ENCODE peak calls at places on chromosomes 12 and 14, in eight cellular contexts. V is H9; S is mesenchymal stem cell; T is stomach; U is ovary; H is CD8-positive, alpha-beta memory T cell; I is A549; E is tibial artery. D is an unnamed sample.

GRCh38 chr12:63968685-63969084 is 124.2 kb downstream of the SRGAP1 start:
- DNase-seq in V (no peak), S (no peak), T (no peak), U (no peak), H (no peak), I (no peak), E (no peak), D (no peak)

GRCh38 chr12:67193705-67194104 is 75.5 kb upstream of the CAND1 start:
- DNase-seq in V (peak; percentile 51), S (peak; percentile 40), T (no peak), U (no peak), H (peak; percentile 3), I (no peak), E (no peak), D (no peak)

GRCh38 chr12:51823875-51824565 is 24.5 kb downstream of the FIGNL2 start:
- DNase-seq in V (peak; percentile 72), S (peak; percentile 62), T (peak; percentile 51), U (no peak), H (no peak), I (peak; percentile 70), E (no peak), D (peak; percentile 57)

GRCh38 chr12:3770891-3771290 is 18.0 kb upstream of the CRACR2A start:
- DNase-seq in V (no peak), S (peak; percentile 12), T (no peak), U (no peak), H (no peak), I (no peak), E (no peak), D (no peak)

GRCh38 chr12:26817183-26817591 is 15.8 kb downstream of the ITPR2 start:
- DNase-seq in V (no peak), S (no peak), T (no peak), U (no peak), H (no peak), I (no peak), E (no peak), D (no peak)

GRCh38 chr14:61337893-61338292 is 16.5 kb downstream of the PRKCH start:
- DNase-seq in V (no peak), S (no peak), T (peak; percentile 29), U (no peak), H (peak; percentile 88), I (no peak), E (no peak), D (no peak)

GRCh38 chr12:118188690-118189371 is 52.9 kb downstream of the PEBP1 start:
- DNase-seq in V (no peak), S (peak; percentile 4), T (no peak), U (peak; percentile 72), H (no peak), I (no peak), E (no peak), D (peak; percentile 30)

GRCh38 chr14:69093551-69094421 is 59.1 kb downstream of the DCAF5 start:
- DNase-seq in V (no peak), S (peak; percentile 59), T (peak; percentile 42), U (no peak), H (no peak), I (no peak), E (no peak), D (no peak)

DNA sequence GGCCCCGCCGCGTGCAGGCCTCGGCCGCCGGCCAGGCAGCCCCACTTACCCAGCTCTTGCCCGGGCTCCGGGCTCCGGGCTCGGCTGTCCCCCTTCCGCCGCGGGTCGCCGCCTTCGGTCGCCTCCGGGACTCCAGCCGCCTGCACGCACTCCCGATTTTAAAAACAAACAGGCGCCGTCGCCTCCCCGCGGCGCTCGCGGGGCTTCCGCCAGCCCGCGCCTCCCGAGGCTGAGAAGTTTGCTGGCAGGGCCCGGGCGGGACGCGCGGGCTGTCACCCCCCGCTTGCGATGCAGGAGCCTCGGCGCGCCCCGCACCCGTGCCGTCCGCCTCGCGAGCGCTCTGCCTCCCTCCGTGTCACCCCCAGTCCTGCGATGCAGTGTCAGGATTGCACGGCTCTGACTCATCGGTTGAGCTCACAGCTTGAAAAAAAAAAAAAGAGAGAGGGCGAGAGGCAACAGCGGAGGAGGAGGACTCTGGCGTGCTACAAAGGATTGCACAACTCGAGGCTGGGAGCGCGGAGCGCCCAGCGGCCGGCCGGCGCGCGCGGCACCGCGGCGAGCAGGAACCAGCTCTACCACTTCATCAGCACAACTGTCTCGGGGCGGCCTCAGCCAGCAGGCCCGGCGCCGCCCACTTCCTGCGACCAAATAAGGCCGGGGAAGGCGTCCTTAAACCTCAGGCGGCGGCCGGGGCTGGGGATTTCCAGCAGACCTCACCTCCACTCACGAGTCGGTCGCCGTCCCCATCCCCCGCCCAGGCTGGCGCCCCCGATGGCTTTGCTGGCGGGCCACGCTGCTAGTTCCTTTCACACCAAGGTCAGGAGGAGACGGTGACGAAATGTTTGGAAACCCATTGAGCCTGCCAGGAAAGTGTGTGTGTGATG is 45.8 kb upstream of the PNMA1 start:
- DNase-seq in V (peak; percentile 97), S (peak; percentile 99), T (peak; percentile 98), U (peak; percentile 95), H (peak; percentile 97), I (peak; percentile 95), E (peak; percentile 99), D (peak; percentile 98)
- H3K4me1 ChIP-seq in V (peaks cover 3% of the 10 kb centered on the region), S (peaks cover 55% of the 10 kb centered on the region), T (peaks cover 88% of the 10 kb centered on the region), U (peaks cover 44% of the 10 kb centered on the region), H (peaks cover 78% of the 10 kb centered on the region), I (peaks cover 82% of the 10 kb centered on the region), E (peaks cover 87% of the 10 kb centered on the region), D (peaks cover 64% of the 10 kb centered on the region)

DNA sequence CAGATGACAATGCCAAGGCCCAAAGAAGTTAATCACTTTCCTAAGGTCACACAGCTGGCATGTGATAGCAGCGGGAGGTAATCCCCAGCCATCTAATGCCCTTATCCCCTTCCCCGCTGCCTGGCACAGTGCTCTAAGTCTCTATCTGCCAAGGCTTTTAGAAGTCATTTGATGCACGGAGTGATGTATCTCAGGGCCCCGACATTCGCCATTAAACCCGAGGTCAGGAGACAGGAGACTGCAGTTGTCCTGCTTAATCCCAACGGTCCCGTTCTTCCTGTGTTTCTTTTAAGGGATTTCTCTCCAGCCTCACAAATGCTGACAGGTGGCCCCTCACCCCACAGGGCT is 171.2 kb downstream of the CHST11 start:
- DNase-seq in V (no peak), S (no peak), T (no peak), U (no peak), H (no peak), I (no peak), E (no peak), D (no peak)
- H3K4me1 ChIP-seq in V (no peaks in the 10 kb centered on the region), S (no peaks in the 10 kb centered on the region), T (peaks cover 7% of the 10 kb centered on the region), U (no peaks in the 10 kb centered on the region), H (no peaks in the 10 kb centered on the region), I (peaks cover 3% of the 10 kb centered on the region), E (peaks cover 19% of the 10 kb centered on the region), D (no peaks in the 10 kb centered on the region)

DNA sequence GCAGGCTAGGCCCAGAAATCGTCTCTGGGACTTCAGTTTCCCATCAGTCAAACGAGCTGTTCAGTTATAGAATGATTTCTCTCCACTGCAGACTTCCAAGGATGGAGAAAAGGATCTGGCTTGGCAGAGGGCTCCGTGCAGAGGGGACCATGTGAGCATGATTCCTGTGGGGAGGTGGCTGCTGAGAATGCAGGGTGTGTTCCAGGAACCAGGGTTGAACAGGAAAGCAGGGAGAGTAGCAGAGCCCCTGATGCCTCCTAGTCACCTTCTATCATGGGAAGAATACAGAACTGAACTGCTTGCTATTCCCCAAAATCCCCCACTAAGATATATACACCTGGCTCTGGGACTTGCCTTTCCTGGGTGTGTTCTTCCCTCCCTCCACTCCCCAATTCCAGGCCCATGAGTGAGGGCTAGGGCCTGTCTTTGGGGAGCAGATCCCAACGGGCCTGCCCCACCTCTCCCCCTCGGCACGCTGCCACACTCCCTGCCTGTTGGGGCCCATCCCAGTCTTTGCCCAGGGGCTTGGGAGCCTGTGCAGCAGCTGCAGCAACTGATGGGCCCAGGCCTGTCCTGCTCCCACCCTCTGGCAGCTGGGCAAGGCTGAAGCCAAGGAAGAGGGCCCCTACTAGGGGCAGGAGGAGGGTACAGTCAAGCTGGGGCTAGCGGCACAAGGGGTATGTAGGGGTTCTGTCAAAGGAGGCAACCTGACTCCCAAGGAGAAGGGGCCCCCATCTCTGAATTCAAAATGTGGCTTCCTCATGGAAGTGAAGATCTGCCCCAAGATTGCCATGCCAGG is 3.3 kb downstream of the AJUBA start:
- DNase-seq in V (no peak), S (no peak), T (no peak), U (peak; percentile 22), H (no peak), I (no peak), E (no peak), D (peak; percentile 34)
- H3K4me1 ChIP-seq in V (peaks cover 20% of the 10 kb centered on the region), S (peaks cover 32% of the 10 kb centered on the region), T (peaks cover 71% of the 10 kb centered on the region), U (peaks cover 12% of the 10 kb centered on the region), H (peaks cover 18% of the 10 kb centered on the region), I (peaks cover 62% of the 10 kb centered on the region), E (peaks cover 62% of the 10 kb centered on the region), D (peaks cover 27% of the 10 kb centered on the region)

DNA sequence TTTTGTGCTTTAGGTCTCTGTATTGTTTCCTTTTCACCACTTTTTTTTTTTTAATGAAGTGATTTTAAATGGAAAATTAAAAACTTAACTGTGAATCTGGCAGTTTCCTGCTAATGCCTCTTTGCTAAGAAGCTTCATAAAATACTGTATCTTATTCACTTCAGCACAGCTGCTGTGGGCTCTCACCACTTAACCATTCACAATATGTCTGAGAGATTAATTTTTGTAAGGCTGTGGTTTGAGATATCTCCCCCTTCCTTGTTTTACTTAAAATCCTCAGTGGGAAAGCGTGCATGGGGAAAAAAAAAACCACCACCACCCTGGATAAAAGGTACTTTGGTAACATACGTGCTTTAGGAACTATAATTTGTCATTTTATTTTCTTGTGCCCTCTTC is 115.9 kb downstream of the ETV6 start:
- DNase-seq in V (no peak), S (no peak), T (no peak), U (no peak), H (no peak), I (no peak), E (no peak), D (no peak)
- H3K4me1 ChIP-seq in V (peaks cover 6% of the 10 kb centered on the region), S (peaks cover 26% of the 10 kb centered on the region), T (peaks cover 79% of the 10 kb centered on the region), U (peaks cover 9% of the 10 kb centered on the region), H (peaks cover 35% of the 10 kb centered on the region), I (no peaks in the 10 kb centered on the region), E (peaks cover 77% of the 10 kb centered on the region), D (peaks cover 11% of the 10 kb centered on the region)

D was measured in colonic mucosa.